ENCODE peak calls at places on chromosome 1, in five cellular contexts. One of them, this sample, is unnamed.

GRCh38 chr1:117659565-117660264 is 53.9 kb downstream of the TENT5C start:
- DNase-seq in cardiac muscle cell: no peak
- DNase-seq in heart left ventricle: no peak
- DNase-seq in psoas muscle: no peak
- DNase-seq in bronchial epithelial cell: no peak
- DNase-seq in this sample: no peak

GRCh38 chr1:227885648-227886502 is 61.9 kb downstream of the WNT9A start:
- DNase-seq in cardiac muscle cell: no peak
- DNase-seq in heart left ventricle: peak
- DNase-seq in psoas muscle: peak
- DNase-seq in bronchial epithelial cell: peak
- DNase-seq in this sample: no peak

GRCh38 chr1:207565546-207566468 is 69.8 kb downstream of the CR1 start:
- DNase-seq in cardiac muscle cell: peak
- DNase-seq in heart left ventricle: no peak
- DNase-seq in psoas muscle: no peak
- DNase-seq in bronchial epithelial cell: peak
- DNase-seq in this sample: no peak

GRCh38 chr1:25622526-25622925 is 5.9 kb downstream of the MAN1C1 start:
- DNase-seq in cardiac muscle cell: no peak
- DNase-seq in heart left ventricle: no peak
- DNase-seq in psoas muscle: no peak
- DNase-seq in bronchial epithelial cell: no peak
- DNase-seq in this sample: no peak

GRCh38 chr1:3016641-3017439 is 4.4 kb upstream of the ACTRT2 start:
- DNase-seq in cardiac muscle cell: no peak
- DNase-seq in heart left ventricle: peak
- DNase-seq in psoas muscle: no peak
- DNase-seq in bronchial epithelial cell: no peak
- DNase-seq in this sample: no peak

GRCh38 chr1:103788377-103788776 is 38.7 kb downstream of the AMY1C start:
- DNase-seq in cardiac muscle cell: peak
- DNase-seq in heart left ventricle: no peak
- DNase-seq in psoas muscle: no peak
- DNase-seq in bronchial epithelial cell: peak
- DNase-seq in this sample: no peak

GRCh38 chr1:24793762-24794161 is 48.5 kb downstream of the CLIC4 start:
- DNase-seq in cardiac muscle cell: no peak
- DNase-seq in heart left ventricle: no peak
- DNase-seq in psoas muscle: no peak
- DNase-seq in bronchial epithelial cell: no peak
- DNase-seq in this sample: no peak

GRCh38 chr1:86062458-86062857 is 94.1 kb downstream of the COL24A1 start:
- DNase-seq in cardiac muscle cell: no peak
- DNase-seq in heart left ventricle: no peak
- DNase-seq in psoas muscle: no peak
- DNase-seq in bronchial epithelial cell: no peak
- DNase-seq in this sample: no peak

GRCh38 chr1:72526926-72527325 is 244.6 kb upstream of the NEGR1 start:
- DNase-seq in cardiac muscle cell: no peak
- DNase-seq in heart left ventricle: no peak
- DNase-seq in psoas muscle: no peak
- DNase-seq in bronchial epithelial cell: peak
- DNase-seq in this sample: no peak

GRCh38 chr1:111595807-111596206 is 23.8 kb upstream of the RAP1A start:
- DNase-seq in cardiac muscle cell: no peak
- DNase-seq in heart left ventricle: no peak
- DNase-seq in psoas muscle: no peak
- DNase-seq in bronchial epithelial cell: no peak
- DNase-seq in this sample: no peak

GRCh38 chr1:12615916-12616708 is 1.9 kb downstream of the DHRS3 start:
- DNase-seq in cardiac muscle cell: peak
- DNase-seq in heart left ventricle: peak
- DNase-seq in psoas muscle: peak
- DNase-seq in bronchial epithelial cell: peak
- DNase-seq in this sample: no peak

GRCh38 chr1:22321917-22322316 is 129.7 kb upstream of the ZBTB40 start:
- DNase-seq in cardiac muscle cell: no peak
- DNase-seq in heart left ventricle: no peak
- DNase-seq in psoas muscle: no peak
- DNase-seq in bronchial epithelial cell: no peak
- DNase-seq in this sample: no peak

GRCh38 chr1:178371999-178372398 is 124.8 kb downstream of the CLEC20A start:
- DNase-seq in cardiac muscle cell: peak
- DNase-seq in heart left ventricle: no peak
- DNase-seq in psoas muscle: no peak
- DNase-seq in bronchial epithelial cell: no peak
- DNase-seq in this sample: no peak

GRCh38 chr1:117794073-117794472 is 135.3 kb downstream of the GDAP2 start:
- DNase-seq in cardiac muscle cell: no peak
- DNase-seq in heart left ventricle: peak
- DNase-seq in psoas muscle: no peak
- DNase-seq in bronchial epithelial cell: no peak
- DNase-seq in this sample: no peak

GRCh38 chr1:5099018-5099417 is 444.6 kb downstream of the AJAP1 start:
- DNase-seq in cardiac muscle cell: no peak
- DNase-seq in heart left ventricle: no peak
- DNase-seq in psoas muscle: no peak
- DNase-seq in bronchial epithelial cell: no peak
- DNase-seq in this sample: no peak

GRCh38 chr1:29811727-29812396 is 575.5 kb downstream of the PTPRU start:
- DNase-seq in cardiac muscle cell: no peak
- DNase-seq in heart left ventricle: no peak
- DNase-seq in psoas muscle: no peak
- DNase-seq in bronchial epithelial cell: no peak
- DNase-seq in this sample: no peak

GRCh38 chr1:47918257-47918867 is 78.8 kb downstream of the TRABD2B start:
- DNase-seq in cardiac muscle cell: no peak
- DNase-seq in heart left ventricle: peak
- DNase-seq in psoas muscle: no peak
- DNase-seq in bronchial epithelial cell: no peak
- DNase-seq in this sample: no peak

DNA sequence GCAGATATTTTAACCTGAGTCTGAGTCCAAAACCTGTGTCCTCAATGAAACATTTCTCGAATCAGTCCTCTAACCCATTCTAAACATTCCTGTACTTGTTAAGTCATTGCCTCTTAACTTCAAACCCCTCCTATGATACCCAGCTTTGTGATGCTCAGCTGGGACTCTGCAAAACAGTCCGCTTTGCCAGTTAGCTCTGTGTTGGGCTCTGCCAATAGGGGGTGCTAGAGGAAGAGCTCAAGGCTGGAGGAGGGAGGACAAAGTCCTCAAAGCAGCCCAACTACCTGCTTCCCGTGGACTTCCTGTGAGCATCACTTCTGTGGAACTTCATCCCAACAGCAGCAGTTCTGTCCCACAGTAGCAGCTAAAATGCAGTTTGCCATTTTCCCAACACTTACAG is 38.1 kb upstream of the SYT14 start:
- DNase-seq in cardiac muscle cell: no peak
- DNase-seq in heart left ventricle: no peak
- DNase-seq in psoas muscle: no peak
- DNase-seq in bronchial epithelial cell: no peak
- DNase-seq in this sample: no peak
- TF ChIP-seq CTCF in cardiac muscle cell: peak
- TF ChIP-seq CTCF in heart left ventricle: no peak
- TF ChIP-seq CTCF in psoas muscle: no peak
- TF ChIP-seq CTCF in bronchial epithelial cell: peak
- TF ChIP-seq CTCF in this sample: peak

GRCh38 chr1:70462611-70463010 is 51.5 kb downstream of the CTH start:
- DNase-seq in cardiac muscle cell: no peak
- DNase-seq in heart left ventricle: no peak
- DNase-seq in psoas muscle: no peak
- DNase-seq in bronchial epithelial cell: no peak
- DNase-seq in this sample: no peak
- TF ChIP-seq CTCF in cardiac muscle cell: no peak
- TF ChIP-seq CTCF in heart left ventricle: no peak
- TF ChIP-seq CTCF in psoas muscle: no peak
- TF ChIP-seq CTCF in bronchial epithelial cell: no peak
- TF ChIP-seq CTCF in this sample: no peak

DNA sequence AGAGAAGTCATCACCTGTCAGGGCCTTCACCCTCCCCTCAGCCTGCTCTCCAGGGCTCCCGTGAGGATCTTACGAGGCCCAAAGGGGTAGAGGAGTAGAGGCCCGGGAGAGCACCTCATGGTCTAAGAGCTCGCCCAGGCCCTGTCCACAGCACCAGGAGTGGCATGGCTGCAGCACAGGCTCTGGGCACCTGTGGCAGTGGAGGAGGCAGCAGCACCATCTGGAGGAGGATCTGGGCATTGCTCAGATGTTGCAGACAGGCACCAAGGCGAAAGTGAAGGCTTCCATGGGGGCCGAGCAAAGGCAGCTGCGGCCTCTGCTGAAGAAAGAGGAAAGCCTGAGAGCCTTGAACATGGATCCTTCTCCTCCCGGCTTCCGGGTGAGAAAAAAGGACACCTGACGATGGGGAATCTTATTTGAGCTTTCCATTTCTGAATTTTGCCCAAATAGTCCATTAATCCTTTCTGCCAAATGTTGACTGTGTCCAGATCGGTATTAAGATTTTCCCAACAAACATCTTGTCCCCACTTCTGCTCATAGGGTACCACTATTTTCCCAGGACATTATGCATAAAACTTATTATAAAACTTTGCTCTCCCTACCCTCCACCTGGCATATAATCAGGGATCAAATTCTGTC is 604.7 kb downstream of the PTPRC start:
- DNase-seq in cardiac muscle cell: peak
- DNase-seq in heart left ventricle: peak
- DNase-seq in psoas muscle: no peak
- DNase-seq in bronchial epithelial cell: peak
- DNase-seq in this sample: peak
- TF ChIP-seq CTCF in cardiac muscle cell: peak
- TF ChIP-seq CTCF in heart left ventricle: peak
- TF ChIP-seq CTCF in psoas muscle: no peak
- TF ChIP-seq CTCF in bronchial epithelial cell: peak
- TF ChIP-seq CTCF in this sample: peak

GRCh38 chr1:54499097-54500029 is 48.7 kb upstream of the ACOT11 start:
- DNase-seq in cardiac muscle cell: peak
- DNase-seq in heart left ventricle: no peak
- DNase-seq in psoas muscle: no peak
- DNase-seq in bronchial epithelial cell: peak
- DNase-seq in this sample: peak
- TF ChIP-seq CTCF in cardiac muscle cell: peak
- TF ChIP-seq CTCF in heart left ventricle: peak
- TF ChIP-seq CTCF in psoas muscle: no peak
- TF ChIP-seq CTCF in bronchial epithelial cell: peak
- TF ChIP-seq CTCF in this sample: peak

GRCh38 chr1:162832470-162832869 is 28.5 kb downstream of the CCDC190 start:
- DNase-seq in cardiac muscle cell: no peak
- DNase-seq in heart left ventricle: no peak
- DNase-seq in psoas muscle: no peak
- DNase-seq in bronchial epithelial cell: no peak
- DNase-seq in this sample: no peak
- TF ChIP-seq CTCF in cardiac muscle cell: no peak
- TF ChIP-seq CTCF in heart left ventricle: no peak
- TF ChIP-seq CTCF in psoas muscle: no peak
- TF ChIP-seq CTCF in bronchial epithelial cell: no peak
- TF ChIP-seq CTCF in this sample: no peak

GRCh38 chr1:204692320-204692851 is 6.8 kb upstream of the LRRN2 start:
- DNase-seq in cardiac muscle cell: no peak
- DNase-seq in heart left ventricle: no peak
- DNase-seq in psoas muscle: no peak
- DNase-seq in bronchial epithelial cell: no peak
- DNase-seq in this sample: no peak
- TF ChIP-seq CTCF in cardiac muscle cell: no peak
- TF ChIP-seq CTCF in heart left ventricle: no peak
- TF ChIP-seq CTCF in psoas muscle: no peak
- TF ChIP-seq CTCF in bronchial epithelial cell: no peak
- TF ChIP-seq CTCF in this sample: peak

GRCh38 chr1:153783233-153784190 is 8.3 kb downstream of the SLC27A3 start:
- DNase-seq in cardiac muscle cell: peak
- DNase-seq in heart left ventricle: peak
- DNase-seq in psoas muscle: peak
- DNase-seq in bronchial epithelial cell: peak
- DNase-seq in this sample: peak
- TF ChIP-seq CTCF in cardiac muscle cell: no peak
- TF ChIP-seq CTCF in heart left ventricle: peak
- TF ChIP-seq CTCF in psoas muscle: no peak
- TF ChIP-seq CTCF in bronchial epithelial cell: peak
- TF ChIP-seq CTCF in this sample: peak

GRCh38 chr1:200969726-200970521 is 53.6 kb downstream of the KIF21B start:
- DNase-seq in cardiac muscle cell: no peak
- DNase-seq in heart left ventricle: no peak
- DNase-seq in psoas muscle: no peak
- DNase-seq in bronchial epithelial cell: no peak
- DNase-seq in this sample: no peak
- TF ChIP-seq CTCF in cardiac muscle cell: no peak
- TF ChIP-seq CTCF in heart left ventricle: no peak
- TF ChIP-seq CTCF in psoas muscle: no peak
- TF ChIP-seq CTCF in bronchial epithelial cell: no peak
- TF ChIP-seq CTCF in this sample: no peak

GRCh38 chr1:194654956-194655355 is 1468.5 kb upstream of the B3GALT2 start:
- DNase-seq in cardiac muscle cell: no peak
- DNase-seq in heart left ventricle: no peak
- DNase-seq in psoas muscle: no peak
- DNase-seq in bronchial epithelial cell: no peak
- DNase-seq in this sample: no peak
- TF ChIP-seq CTCF in cardiac muscle cell: no peak
- TF ChIP-seq CTCF in heart left ventricle: no peak
- TF ChIP-seq CTCF in psoas muscle: no peak
- TF ChIP-seq CTCF in bronchial epithelial cell: no peak
- TF ChIP-seq CTCF in this sample: no peak

GRCh38 chr1:204623894-204624361 is 61.6 kb downstream of the LRRN2 start:
- DNase-seq in cardiac muscle cell: peak
- DNase-seq in heart left ventricle: no peak
- DNase-seq in psoas muscle: no peak
- DNase-seq in bronchial epithelial cell: no peak
- DNase-seq in this sample: no peak
- TF ChIP-seq CTCF in cardiac muscle cell: no peak
- TF ChIP-seq CTCF in heart left ventricle: no peak
- TF ChIP-seq CTCF in psoas muscle: no peak
- TF ChIP-seq CTCF in bronchial epithelial cell: no peak
- TF ChIP-seq CTCF in this sample: peak

This sample was measured in neural crest cell.